ENCODE peak calls at places on chromosomes 16 and 17, in nine cellular contexts. W is NCI-H1105 treated with DMSO at 0.1 percent for 48 hours; X is pulmonary artery endothelial cell; R is activated CD4-positive, alpha-beta T cell treated with anti-CD3 and anti-CD28 coated beads, Interleukin-2, amount 50 U/mL, for 1 hour; U is mucosa of descending colon; S is stimulated activated CD8-positive, alpha-beta memory T cell treated with anti-CD3 and anti-CD28 coated beads, Interleukin-12 subunit alpha, Interleukin-12 subunit beta, amount 100 ng/mL, for 4 hours; M is NCI-H345; E is thoracic aorta; G is GM03348. T is an unnamed sample.
A peak's percentile ranks its signal among the peaks of the same experiment; 100 is the strongest.

GRCh38 chr16:89150090-89150835 is 21.3 kb upstream of the CDH15 start:
- DNase-seq in E (no peak), W (peak; percentile 44), M (peak; percentile 60), S (no peak), U (no peak), G (no peak), R (no peak), X (no peak), T (no peak)

GRCh38 chr17:19456016-19456927 is 45.2 kb downstream of the RNF112 start:
- DNase-seq in U (no peak), S (no peak), G (no peak), E (no peak), X (no peak), R (no peak), M (no peak), W (no peak), T (no peak)

GRCh38 chr16:11390573-11391495 is 45.6 kb downstream of the RMI2 start:
- DNase-seq in R (no peak), G (no peak), U (no peak), X (no peak), M (peak; percentile 77), E (no peak), W (peak; percentile 79), S (no peak), T (peak; percentile 22)

GRCh38 chr17:41324180-41325075 is 8.9 kb upstream of the KRTAP17-1 start:
- DNase-seq in G (no peak), W (peak; percentile 13), S (no peak), R (no peak), M (peak; percentile 4), E (no peak), U (peak; percentile 41), X (no peak), T (no peak)

GRCh38 chr17:80986046-80986445 is 5.6 kb upstream of the CHMP6 start:
- DNase-seq in G (no peak), U (no peak), R (no peak), S (no peak), W (no peak), M (no peak), E (no peak), X (no peak), T (no peak)

GRCh38 chr16:11743308-11744074 is 834 bp upstream of the TXNDC11 start:
- DNase-seq in U (peak; percentile 57), G (peak; percentile 29), S (peak; percentile 4), E (peak; percentile 39), X (no peak), M (no peak), W (no peak), R (peak; percentile 15), T (peak; percentile 43)

GRCh38 chr17:48259710-48260291 is 152.2 kb downstream of the SNX11 start:
- DNase-seq in R (no peak), E (no peak), S (no peak), X (no peak), W (peak; percentile 45), M (peak; percentile 38), U (peak; percentile 43), G (peak; percentile 13), T (no peak)

GRCh38 chr17:41403409-41404023 is 6.1 kb upstream of the KRT31 start:
- DNase-seq in M (no peak), S (no peak), X (peak; percentile 19), E (no peak), U (no peak), G (no peak), R (no peak), W (no peak), T (no peak)

GRCh38 chr17:49223517-49224197 is 6.9 kb downstream of the PHOSPHO1 start:
- DNase-seq in S (peak; percentile 49), U (peak; percentile 84), E (no peak), M (peak; percentile 37), X (no peak), W (peak; percentile 42), R (peak; percentile 66), G (peak; percentile 80), T (peak; percentile 81)

GRCh38 chr17:2171725-2172446 is 117.0 kb downstream of the HIC1 start:
- DNase-seq in X (peak; percentile 95), R (no peak), W (no peak), G (peak; percentile 83), M (no peak), S (no peak), U (peak; percentile 47), E (peak; percentile 54), T (no peak)

GRCh38 chr17:60102632-60103047 is 23.9 kb upstream of the HEATR6 start:
- DNase-seq in G (peak; percentile 41), W (no peak), M (no peak), R (peak; percentile 7), E (no peak), S (no peak), U (peak; percentile 27), X (no peak), T (no peak)

GRCh38 chr16:4772351-4772750 is 5.4 kb upstream of the ZNF500 start:
- DNase-seq in M (no peak), G (no peak), U (no peak), X (no peak), S (no peak), W (no peak), R (no peak), E (no peak), T (no peak)

GRCh38 chr17:37494971-37495370 is 5.3 kb downstream of the DUSP14 start:
- DNase-seq in X (no peak), R (no peak), G (no peak), E (no peak), U (no peak), M (no peak), W (no peak), S (no peak), T (no peak)

GRCh38 chr17:4109424-4109823 is 33.4 kb downstream of the ZZEF1 start:
- DNase-seq in E (no peak), R (no peak), W (no peak), M (no peak), S (no peak), U (no peak), X (no peak), G (no peak), T (no peak)

GRCh38 chr17:43020030-43020621 is 2.1 kb downstream of the VAT1 start:
- DNase-seq in G (no peak), W (no peak), U (no peak), S (no peak), E (no peak), R (no peak), X (no peak), M (no peak), T (no peak)

GRCh38 chr16:77781091-77781490 is 7.3 kb upstream of the VAT1L start:
- DNase-seq in S (no peak), R (no peak), U (no peak), W (no peak), X (no peak), M (no peak), E (no peak), G (no peak), T (no peak)

GRCh38 chr17:65013613-65014391 is 42.7 kb downstream of the GNA13 start:
- DNase-seq in E (no peak), S (no peak), M (no peak), R (no peak), W (no peak), U (no peak), G (peak; percentile 72), X (no peak), T (peak; percentile 25)

GRCh38 chr17:2251098-2251497 is 52.5 kb downstream of the SMG6 start:
- DNase-seq in R (no peak), E (no peak), G (no peak), W (no peak), S (no peak), U (no peak), X (no peak), M (no peak), T (no peak)

GRCh38 chr17:46832945-46833839 is 14.7 kb upstream of the WNT3 start:
- DNase-seq in E (no peak), G (peak; percentile 70), X (no peak), R (no peak), U (no peak), W (no peak), M (no peak), S (no peak), T (no peak)

GRCh38 chr17:66347661-66348604 is 45.5 kb downstream of the PRKCA start:
- DNase-seq in S (no peak), G (no peak), W (peak; percentile 37), M (peak; percentile 27), R (no peak), U (peak; percentile 65), X (no peak), E (no peak), T (no peak)

GRCh38 chr16:27515874-27516353 is 33.8 kb downstream of the GTF3C1 start:
- DNase-seq in W (no peak), G (peak; percentile 62), X (no peak), M (no peak), E (no peak), R (peak; percentile 18), S (no peak), U (peak; percentile 23), T (peak; percentile 43)

GRCh38 chr16:82460761-82461160 is 166.0 kb upstream of the CDH13 start:
- DNase-seq in M (peak; percentile 10), W (no peak), X (no peak), R (no peak), E (no peak), U (no peak), G (no peak), S (no peak), T (no peak)

GRCh38 chr17:2282297-2282873 is 21.2 kb downstream of the SMG6 start:
- DNase-seq in X (peak; percentile 15), G (peak; percentile 71), U (no peak), S (no peak), R (no peak), E (no peak), W (peak; percentile 35), M (peak; percentile 3), T (peak; percentile 66)

GRCh38 chr17:7478276-7479138 is 924 bp downstream of the ZBTB4 start:
- DNase-seq in M (peak; percentile 4), W (peak; percentile 22), U (peak; percentile 64), X (no peak), S (peak; percentile 42), G (peak; percentile 79), E (no peak), R (peak; percentile 74), T (peak; percentile 78)

GRCh38 chr16:79598341-79599181 is 2.0 kb downstream of the MAF start:
- DNase-seq in W (peak; percentile 68), X (no peak), G (peak; percentile 18), U (peak; percentile 48), E (peak; percentile 16), S (peak; percentile 17), M (peak; percentile 64), R (peak; percentile 32), T (no peak)

GRCh38 chr17:63171428-63172205 is 205.6 kb downstream of the TANC2 start:
- DNase-seq in W (no peak), U (no peak), G (peak; percentile 36), R (no peak), S (no peak), E (no peak), M (no peak), X (no peak), T (no peak)

GRCh38 chr16:81778861-81779539 is at the start of gene PLCG2:
- DNase-seq in E (no peak), W (peak; percentile 36), G (peak; percentile 80), M (peak; percentile 48), U (peak; percentile 85), S (peak; percentile 69), X (no peak), R (peak; percentile 52), T (peak; percentile 96)

GRCh38 chr16:8686031-8686621 is 11.7 kb downstream of the ABAT start:
- DNase-seq in R (no peak), U (peak; percentile 26), M (no peak), X (no peak), W (no peak), G (no peak), E (no peak), S (no peak), T (no peak)

GRCh38 chr17:9475259-9475658 is 100.4 kb downstream of the STX8 start:
- DNase-seq in W (no peak), X (no peak), G (no peak), E (no peak), M (no peak), R (no peak), U (no peak), S (no peak), T (no peak)

GRCh38 chr16:50313596-50314483 is 47.5 kb downstream of the ADCY7 start:
- DNase-seq in W (no peak), M (no peak), X (peak; percentile 39), S (peak; percentile 24), R (peak; percentile 42), U (no peak), G (peak; percentile 91), E (no peak), T (no peak)

GRCh38 chr16:35743101-35743692 is 2283.8 kb downstream of the TP53TG3F start:
- DNase-seq in S (no peak), X (no peak), W (no peak), E (no peak), G (no peak), M (no peak), R (no peak), U (no peak), T (no peak)

T was measured in GM20000.